ENCODE peak calls at places on chromosomes 7 and 10, in six cellular contexts. M is mesenchymal stem cell, Y is IMR-90, Q is H9, O is H1, Z is trophoblast cell. I is an unnamed sample.

GRCh38 chr10:32269343-32270100 is 77.4 kb downstream of the EPC1 start:
- DNase-seq in M (no peak), Y (no peak), Q (no peak), O (no peak), Z (peak), I (no peak)

GRCh38 chr7:135669774-135670173 is 7.5 kb downstream of the STMP1 start:
- DNase-seq in M (no peak), Y (no peak), Q (no peak), O (no peak), Z (no peak), I (no peak)

GRCh38 chr7:150735596-150736358 is 1.4 kb upstream of the GIMAP5 start:
- DNase-seq in M (no peak), Y (no peak), Q (peak), O (no peak), Z (no peak), I (no peak)

GRCh38 chr7:138797715-138798320 is at the start of the genes ATP6V0A4 and TMEM213:
- DNase-seq in M (no peak), Y (no peak), Q (peak), O (peak), Z (no peak), I (no peak)

GRCh38 chr7:121366852-121367431 is 29.2 kb downstream of the FAM3C start:
- DNase-seq in M (peak), Y (peak), Q (no peak), O (no peak), Z (peak), I (peak)

GRCh38 chr7:73851410-73852338 is 9.3 kb upstream of the TMEM270 start:
- DNase-seq in M (peak), Y (peak), Q (no peak), O (no peak), Z (peak), I (no peak)

GRCh38 chr10:110411047-110411410 is 86.7 kb upstream of the DUSP5 start:
- DNase-seq in M (no peak), Y (peak), Q (no peak), O (no peak), Z (no peak), I (no peak)

GRCh38 chr7:116632349-116632748 is 39.6 kb upstream of the MET start:
- DNase-seq in M (peak), Y (peak), Q (no peak), O (no peak), Z (no peak), I (no peak)

GRCh38 chr10:87635498-87636312 is 24.0 kb upstream of the PAPSS2 start:
- DNase-seq in M (peak), Y (peak), Q (no peak), O (no peak), Z (peak), I (no peak)

GRCh38 chr7:83755526-83755925 is 106.6 kb upstream of the SEMA3E start:
- DNase-seq in M (no peak), Y (no peak), Q (no peak), O (no peak), Z (no peak), I (no peak)

GRCh38 chr7:33400214-33400538 is 270.8 kb downstream of the BBS9 start:
- DNase-seq in M (no peak), Y (no peak), Q (no peak), O (no peak), Z (no peak), I (no peak)
- H2AFZ ChIP-seq in M (no peak), Y (no peak), Q (no peak), O (no peak), Z (no peak), I (no peak)

DNA sequence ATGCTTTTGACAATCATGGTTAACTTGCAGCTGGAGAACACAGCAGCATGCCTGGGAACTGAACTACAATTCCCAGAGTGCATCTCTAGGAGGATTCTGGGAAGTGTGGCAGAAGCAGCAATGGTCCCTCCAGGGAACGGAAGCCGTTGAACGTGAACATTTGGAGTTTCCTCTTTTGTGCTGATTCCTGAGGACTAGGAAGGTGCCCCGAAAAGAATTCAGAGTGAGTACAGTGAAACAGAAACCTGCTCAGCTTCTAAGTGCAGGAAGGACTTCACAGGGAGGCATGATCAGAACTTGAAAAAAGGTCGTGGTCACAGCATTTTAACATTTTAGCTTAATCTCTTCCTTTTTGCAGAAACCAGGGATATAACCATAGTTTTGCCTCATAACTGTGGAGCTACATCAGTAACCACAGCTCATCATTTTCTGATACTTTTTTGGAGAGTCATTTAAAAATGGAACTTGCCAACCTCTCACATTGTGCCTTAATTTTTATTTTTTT is at the start of gene NUDT13:
- DNase-seq in M (peak), Y (peak), Q (peak), O (peak), Z (peak), I (peak)
- H4K8ac ChIP-seq in M (no peak), Y (peak), Q (no peak), O (no peak), Z (peak), I (no peak)

GRCh38 chr7:70654146-70654545 is 477.8 kb upstream of the GALNT17 start:
- DNase-seq in M (no peak), Y (no peak), Q (no peak), O (no peak), Z (no peak), I (no peak)

GRCh38 chr7:70647801-70648491 is 484.0 kb upstream of the GALNT17 start:
- DNase-seq in M (peak), Y (peak), Q (no peak), O (no peak), Z (no peak), I (no peak)

GRCh38 chr7:70646551-70647248 is 485.2 kb upstream of the GALNT17 start:
- DNase-seq in M (no peak), Y (no peak), Q (no peak), O (no peak), Z (no peak), I (no peak)

GRCh38 chr7:70645876-70646336 is 486.0 kb upstream of the GALNT17 start:
- DNase-seq in M (no peak), Y (no peak), Q (no peak), O (no peak), Z (no peak), I (no peak)

GRCh38 chr7:70649323-70649722 is 482.6 kb upstream of the GALNT17 start:
- DNase-seq in M (no peak), Y (no peak), Q (no peak), O (no peak), Z (no peak), I (no peak)
- H3K14ac ChIP-seq in M (no peak), Y (no peak), Q (no peak), O (no peak), Z (no peak), I (no peak)

GRCh38 chr7:90181485-90181884 is 27.2 kb downstream of the STEAP1 start:
- DNase-seq in M (no peak), Y (no peak), Q (no peak), O (no peak), Z (no peak), I (no peak)
- H2AFZ ChIP-seq in M (no peak), Y (no peak), Q (no peak), O (no peak), Z (no peak), I (no peak)

I was measured in neuronal stem cell.